ENCODE peak calls at places on chromosomes 6 and 20, in nine cellular contexts. W is AG09319; E is germinal center; R is effector CD8-positive, alpha-beta T cell; X is NCI-H1092; M is hepatic stellate cell; U is occipital lobe; C is foreskin keratinocyte; K is GM12865. T is an unnamed sample.

GRCh38 chr6:135922170-135922569 is 70.7 kb downstream of the PDE7B start:
- DNase-seq in W (peak; percentile 90), E (no peak), R (no peak), X (no peak), M (peak; percentile 68), U (no peak), C (peak; percentile 94), K (peak; percentile 37), T (no peak)

GRCh38 chr20:35151739-35152138 is 4.6 kb upstream of the EDEM2 start:
- DNase-seq in W (peak; percentile 78), E (no peak), R (no peak), X (no peak), M (no peak), U (no peak), C (no peak), K (no peak), T (no peak)

GRCh38 chr20:17616480-17617211 is 46.8 kb downstream of the DSTN start:
- DNase-seq in W (no peak), E (no peak), R (no peak), X (no peak), M (peak; percentile 2), U (no peak), C (no peak), K (no peak), T (no peak)

GRCh38 chr6:154070657-154071056 is 31.6 kb downstream of the OPRM1 start:
- DNase-seq in W (no peak), E (no peak), R (no peak), X (no peak), M (no peak), U (no peak), C (peak; percentile 3), K (no peak), T (no peak)

GRCh38 chr6:56649782-56650181 is 7.1 kb upstream of the DST start:
- DNase-seq in W (no peak), E (no peak), R (no peak), X (no peak), M (no peak), U (no peak), C (no peak), K (no peak), T (no peak)

GRCh38 chr6:168884646-168885086 is 369.0 kb downstream of the THBS2 start:
- DNase-seq in W (peak; percentile 16), E (peak; percentile 84), R (peak; percentile 38), X (peak; percentile 82), M (peak; percentile 92), U (no peak), C (no peak), K (peak; percentile 21), T (peak; percentile 32)

GRCh38 chr6:87099472-87099871 is 4.6 kb upstream of the CGA start:
- DNase-seq in W (no peak), E (no peak), R (no peak), X (no peak), M (no peak), U (no peak), C (no peak), K (peak; percentile 58), T (no peak)

GRCh38 chr20:9699181-9699580 is 139.7 kb downstream of the PAK5 start:
- DNase-seq in W (no peak), E (no peak), R (no peak), X (no peak), M (no peak), U (no peak), C (peak; percentile 23), K (no peak), T (no peak)

GRCh38 chr6:159790947-159791598 is 806 bp downstream of the MRPL18 start:
- DNase-seq in W (no peak), E (peak; percentile 38), R (peak; percentile 16), X (peak; percentile 20), M (no peak), U (no peak), C (peak; percentile 20), K (peak; percentile 47), T (no peak)

T was measured in hypothalamus.